ENCODE peak calls at places on chromosomes 12 and 14, in four cellular contexts. One of them, this sample, is unnamed.

GRCh38 chr14:32933943-32934890 is 4.5 kb upstream of the NPAS3 start:
- DNase-seq in GM12878: no peak
- DNase-seq in K562: no peak
- DNase-seq in HepG2: no peak
- DNase-seq in this sample: no peak

GRCh38 chr12:124919646-124920352 is 5.3 kb upstream of the UBC start:
- DNase-seq in GM12878: peak
- DNase-seq in K562: peak
- DNase-seq in HepG2: no peak
- DNase-seq in this sample: no peak

GRCh38 chr12:123660328-123660727 is 10.6 kb upstream of the TCTN2 start:
- DNase-seq in GM12878: no peak
- DNase-seq in K562: no peak
- DNase-seq in HepG2: no peak
- DNase-seq in this sample: no peak

GRCh38 chr14:49962616-49963015 is 69.7 kb downstream of the ARF6 start:
- DNase-seq in GM12878: no peak
- DNase-seq in K562: peak
- DNase-seq in HepG2: no peak
- DNase-seq in this sample: no peak

GRCh38 chr12:56154246-56154771 is 1.9 kb downstream of the MYL6B start:
- DNase-seq in GM12878: no peak
- DNase-seq in K562: peak
- DNase-seq in HepG2: no peak
- DNase-seq in this sample: no peak

GRCh38 chr14:23069413-23069806 is 12.1 kb upstream of the CDH24 start:
- DNase-seq in GM12878: no peak
- DNase-seq in K562: no peak
- DNase-seq in HepG2: no peak
- DNase-seq in this sample: no peak

GRCh38 chr12:70719084-70719483 is 81.9 kb upstream of the PTPRB start:
- DNase-seq in GM12878: no peak
- DNase-seq in K562: no peak
- DNase-seq in HepG2: no peak
- DNase-seq in this sample: no peak

GRCh38 chr14:56422703-56423213 is 156.8 kb upstream of the TMEM260 start:
- DNase-seq in GM12878: no peak
- DNase-seq in K562: peak
- DNase-seq in HepG2: peak
- DNase-seq in this sample: peak

GRCh38 chr12:51620448-51620847 is 29.4 kb downstream of the SCN8A start:
- DNase-seq in GM12878: no peak
- DNase-seq in K562: no peak
- DNase-seq in HepG2: no peak
- DNase-seq in this sample: no peak

GRCh38 chr14:77098470-77099353 is 654 bp downstream of the CIPC start:
- DNase-seq in GM12878: no peak
- DNase-seq in K562: peak
- DNase-seq in HepG2: no peak
- DNase-seq in this sample: no peak

GRCh38 chr12:25005376-25005775 is 56.5 kb upstream of the BCAT1 start:
- DNase-seq in GM12878: peak
- DNase-seq in K562: no peak
- DNase-seq in HepG2: no peak
- DNase-seq in this sample: no peak

GRCh38 chr12:124684971-124685688 is 117.7 kb upstream of the NCOR2 start:
- DNase-seq in GM12878: no peak
- DNase-seq in K562: no peak
- DNase-seq in HepG2: no peak
- DNase-seq in this sample: no peak

GRCh38 chr14:71300474-71301359 is 393.5 kb downstream of the PCNX1 start:
- DNase-seq in GM12878: no peak
- DNase-seq in K562: no peak
- DNase-seq in HepG2: no peak
- DNase-seq in this sample: no peak

GRCh38 chr12:22855456-22855855 is 230.5 kb downstream of the ETNK1 start:
- DNase-seq in GM12878: no peak
- DNase-seq in K562: no peak
- DNase-seq in HepG2: no peak
- DNase-seq in this sample: no peak

GRCh38 chr14:71212683-71213107 is 305.4 kb downstream of the PCNX1 start:
- DNase-seq in GM12878: no peak
- DNase-seq in K562: no peak
- DNase-seq in HepG2: no peak
- DNase-seq in this sample: no peak

GRCh38 chr14:55773297-55773696 is 193.3 kb downstream of the KTN1 start:
- DNase-seq in GM12878: no peak
- DNase-seq in K562: no peak
- DNase-seq in HepG2: peak
- DNase-seq in this sample: no peak

GRCh38 chr14:104138891-104139459 is 588 bp downstream of the KIF26A start:
- DNase-seq in GM12878: no peak
- DNase-seq in K562: no peak
- DNase-seq in HepG2: no peak
- DNase-seq in this sample: no peak

GRCh38 chr14:95402184-95402583 is 82.5 kb upstream of the CLMN start:
- DNase-seq in GM12878: no peak
- DNase-seq in K562: no peak
- DNase-seq in HepG2: no peak
- DNase-seq in this sample: no peak

GRCh38 chr12:98136544-98136943 is 378.8 kb upstream of the TMPO start:
- DNase-seq in GM12878: no peak
- DNase-seq in K562: no peak
- DNase-seq in HepG2: no peak
- DNase-seq in this sample: no peak

GRCh38 chr12:130933269-130933995 is 20.3 kb upstream of the ADGRD1 start:
- DNase-seq in GM12878: no peak
- DNase-seq in K562: no peak
- DNase-seq in HepG2: no peak
- DNase-seq in this sample: no peak

GRCh38 chr12:70360218-70360617 is 5.9 kb upstream of the KCNMB4 start:
- DNase-seq in GM12878: no peak
- DNase-seq in K562: no peak
- DNase-seq in HepG2: no peak
- DNase-seq in this sample: no peak

GRCh38 chr12:101620762-101621133 is 26.0 kb downstream of the MYBPC1 start:
- DNase-seq in GM12878: no peak
- DNase-seq in K562: no peak
- DNase-seq in HepG2: no peak
- DNase-seq in this sample: no peak

GRCh38 chr14:71056168-71056567 is 148.9 kb downstream of the PCNX1 start:
- DNase-seq in GM12878: no peak
- DNase-seq in K562: no peak
- DNase-seq in HepG2: no peak
- DNase-seq in this sample: no peak

GRCh38 chr14:75987201-75987970 is 1.8 kb downstream of the IFT43 start:
- DNase-seq in GM12878: no peak
- DNase-seq in K562: no peak
- DNase-seq in HepG2: no peak
- DNase-seq in this sample: no peak

GRCh38 chr12:89348894-89349669 is 3.2 kb downstream of the DUSP6 start:
- DNase-seq in GM12878: no peak
- DNase-seq in K562: no peak
- DNase-seq in HepG2: no peak
- DNase-seq in this sample: no peak

GRCh38 chr12:72574138-72574537 is 302.0 kb downstream of the TRHDE start:
- DNase-seq in GM12878: no peak
- DNase-seq in K562: no peak
- DNase-seq in HepG2: no peak
- DNase-seq in this sample: no peak

GRCh38 chr12:31874961-31875608 is 84.1 kb upstream of the RESF1 start:
- DNase-seq in GM12878: no peak
- DNase-seq in K562: peak
- DNase-seq in HepG2: no peak
- DNase-seq in this sample: no peak

GRCh38 chr12:1948883-1949282 is 30.4 kb upstream of the CACNA2D4 start:
- DNase-seq in GM12878: no peak
- DNase-seq in K562: no peak
- DNase-seq in HepG2: no peak
- DNase-seq in this sample: no peak

GRCh38 chr14:31966896-31967668 is 110.0 kb upstream of the ARHGAP5 start:
- DNase-seq in GM12878: no peak
- DNase-seq in K562: no peak
- DNase-seq in HepG2: no peak
- DNase-seq in this sample: no peak

GRCh38 chr14:31270196-31270772 is 62.7 kb upstream of the HECTD1 start:
- DNase-seq in GM12878: no peak
- DNase-seq in K562: peak
- DNase-seq in HepG2: peak
- DNase-seq in this sample: no peak

GRCh38 chr14:102829106-102829505 is 51.9 kb downstream of the TRAF3 start:
- DNase-seq in GM12878: no peak
- DNase-seq in K562: no peak
- DNase-seq in HepG2: no peak
- DNase-seq in this sample: no peak

GRCh38 chr14:45811155-45811554 is 558.2 kb upstream of the MIS18BP1 start:
- DNase-seq in GM12878: no peak
- DNase-seq in K562: no peak
- DNase-seq in HepG2: no peak
- DNase-seq in this sample: no peak

GRCh38 chr14:79376557-79376956 is 834.7 kb downstream of the DIO2 start:
- DNase-seq in GM12878: no peak
- DNase-seq in K562: no peak
- DNase-seq in HepG2: no peak
- DNase-seq in this sample: no peak

GRCh38 chr14:80310950-80311349 is 99.6 kb upstream of the DIO2 start:
- DNase-seq in GM12878: no peak
- DNase-seq in K562: no peak
- DNase-seq in HepG2: no peak
- DNase-seq in this sample: no peak

GRCh38 chr14:24139272-24139934 is 2.0 kb downstream of the EMC9 start:
- DNase-seq in GM12878: no peak
- DNase-seq in K562: no peak
- DNase-seq in HepG2: peak
- DNase-seq in this sample: no peak

GRCh38 chr12:3218150-3218845 is 141.1 kb downstream of the TSPAN9 start:
- DNase-seq in GM12878: no peak
- DNase-seq in K562: no peak
- DNase-seq in HepG2: no peak
- DNase-seq in this sample: no peak

GRCh38 chr12:84658877-84659276 is 253.7 kb downstream of the SLC6A15 start:
- DNase-seq in GM12878: no peak
- DNase-seq in K562: no peak
- DNase-seq in HepG2: no peak
- DNase-seq in this sample: no peak

GRCh38 chr12:132611620-132612019 is 1.2 kb upstream of the LRCOL1 start:
- DNase-seq in GM12878: no peak
- DNase-seq in K562: no peak
- DNase-seq in HepG2: no peak
- DNase-seq in this sample: no peak

GRCh38 chr12:132608231-132609171 is 1.9 kb downstream of the LRCOL1 start:
- DNase-seq in GM12878: no peak
- DNase-seq in K562: no peak
- DNase-seq in HepG2: peak
- DNase-seq in this sample: no peak

GRCh38 chr12:132614029-132614428 is 3.6 kb upstream of the LRCOL1 start:
- DNase-seq in GM12878: no peak
- DNase-seq in K562: no peak
- DNase-seq in HepG2: no peak
- DNase-seq in this sample: no peak

GRCh38 chr12:132610051-132610759 is at the start of gene LRCOL1:
- DNase-seq in GM12878: no peak
- DNase-seq in K562: no peak
- DNase-seq in HepG2: no peak
- DNase-seq in this sample: no peak

GRCh38 chr12:132610896-132611602 is 667 bp upstream of the LRCOL1 start:
- DNase-seq in GM12878: no peak
- DNase-seq in K562: no peak
- DNase-seq in HepG2: no peak
- DNase-seq in this sample: no peak
- TF ChIP-seq ZBTB33 in GM12878: no peak
- TF ChIP-seq ZBTB33 in K562: no peak
- TF ChIP-seq ZBTB33 in HepG2: no peak
- TF ChIP-seq ZBTB33 in this sample: no peak

GRCh38 chr12:6777386-6777785 is 5.1 kb downstream of the LAG3 start:
- DNase-seq in GM12878: no peak
- DNase-seq in K562: no peak
- DNase-seq in HepG2: no peak
- DNase-seq in this sample: no peak

GRCh38 chr12:6774557-6775062 is 2.3 kb downstream of the LAG3 start:
- DNase-seq in GM12878: no peak
- DNase-seq in K562: no peak
- DNase-seq in HepG2: no peak
- DNase-seq in this sample: no peak

GRCh38 chr12:6773662-6774351 is 1.5 kb downstream of the LAG3 start:
- DNase-seq in GM12878: no peak
- DNase-seq in K562: no peak
- DNase-seq in HepG2: no peak
- DNase-seq in this sample: no peak

GRCh38 chr12:6775185-6775770 is 3.0 kb downstream of the LAG3 start:
- DNase-seq in GM12878: no peak
- DNase-seq in K562: no peak
- DNase-seq in HepG2: no peak
- DNase-seq in this sample: no peak

DNA sequence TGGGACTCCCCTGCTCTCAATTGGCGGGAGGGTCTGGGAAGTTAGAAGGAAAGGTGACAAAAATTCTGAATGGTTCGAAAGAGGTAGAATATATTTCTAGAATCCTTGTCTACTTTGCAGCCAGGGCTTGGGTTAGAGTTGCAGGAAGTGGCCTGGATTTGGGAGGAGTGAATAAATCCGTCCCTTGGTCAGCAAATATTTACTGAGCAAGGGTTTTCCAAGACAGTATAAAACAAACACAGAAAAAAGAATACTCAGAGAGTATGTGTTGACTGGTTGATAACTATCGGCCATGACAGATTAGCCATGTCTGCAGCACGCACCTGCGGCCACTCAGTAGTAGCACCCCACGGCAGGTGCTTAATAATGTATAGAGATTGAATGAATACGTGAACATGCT is 3.5 kb downstream of the LAG3 start:
- DNase-seq in GM12878: no peak
- DNase-seq in K562: no peak
- DNase-seq in HepG2: peak
- DNase-seq in this sample: no peak
- TF ChIP-seq POLR2AphosphoS5 in GM12878: no peak
- TF ChIP-seq POLR2AphosphoS5 in K562: no peak
- TF ChIP-seq POLR2AphosphoS5 in HepG2: no peak
- TF ChIP-seq POLR2AphosphoS5 in this sample: no peak

GRCh38 chr14:100472094-100472455 is 115.1 kb downstream of the BEGAIN start:
- DNase-seq in GM12878: no peak
- DNase-seq in K562: no peak
- DNase-seq in HepG2: no peak
- DNase-seq in this sample: no peak
- TF ChIP-seq ATF3 in GM12878: no peak
- TF ChIP-seq ATF3 in K562: no peak
- TF ChIP-seq ATF3 in HepG2: no peak
- TF ChIP-seq ATF3 in this sample: no peak

DNA sequence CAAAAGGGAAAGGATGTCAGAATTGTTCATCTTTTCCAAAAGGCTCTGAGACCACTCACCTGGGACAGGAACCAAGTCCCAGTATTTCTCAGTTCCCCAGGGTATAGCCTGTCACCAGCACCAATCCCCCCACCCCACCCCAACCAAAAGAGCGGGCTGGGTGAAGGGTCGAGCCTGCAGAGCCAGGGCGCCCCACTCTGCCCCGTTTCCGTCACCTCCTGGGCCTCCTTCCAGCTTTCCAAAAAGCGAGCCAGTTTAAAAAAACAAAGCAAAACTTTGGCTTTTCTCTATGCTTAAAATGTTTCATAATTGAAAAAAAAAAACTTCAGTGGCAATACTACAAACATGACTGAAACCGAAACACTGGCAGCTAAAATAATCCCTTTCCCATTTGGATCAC is 7.6 kb downstream of the CAMKK2 start:
- DNase-seq in GM12878: no peak
- DNase-seq in K562: no peak
- DNase-seq in HepG2: no peak
- DNase-seq in this sample: no peak
- TF ChIP-seq ZBTB33 in GM12878: no peak
- TF ChIP-seq ZBTB33 in K562: no peak
- TF ChIP-seq ZBTB33 in HepG2: no peak
- TF ChIP-seq ZBTB33 in this sample: no peak